ENCODE peak calls at places on chromosomes 2 and 18, in six cellular contexts. A is mesendoderm; H is right cardiac atrium; N is CD8-positive, alpha-beta T cell; K is breast epithelium; G is PC-3. I is an unnamed sample. For H3K4me1, the result is how much of the 10 kb centered on the place peaks cover.

GRCh38 chr2:20525041-20526035 is 78.5 kb downstream of the RHOB start:
- DNase-seq in H (peak), K (no peak), A (peak), N (no peak), G (peak), I (peak)

GRCh38 chr2:149989447-149990063 is 402.0 kb upstream of the MMADHC start:
- DNase-seq in N (no peak), G (peak), A (peak), K (peak), H (no peak), I (peak)

GRCh38 chr2:149988361-149988760 is 400.8 kb upstream of the MMADHC start:
- DNase-seq in A (no peak), H (no peak), K (no peak), G (no peak), N (no peak), I (no peak)

GRCh38 chr2:98768765-98769476 is 38.0 kb upstream of the MGAT4A start:
- DNase-seq in A (no peak), H (no peak), K (no peak), G (peak), N (no peak), I (peak)

GRCh38 chr2:98846041-98846440 is 90.0 kb downstream of the CRACDL start:
- DNase-seq in H (no peak), K (no peak), A (no peak), N (no peak), G (no peak), I (no peak)

GRCh38 chr2:28750316-28751101 is 1.1 kb upstream of the PPP1CB start:
- DNase-seq in H (no peak), N (no peak), A (no peak), K (no peak), G (no peak), I (peak)

GRCh38 chr2:218902427-218902826 is 21.8 kb downstream of the WNT10A start:
- DNase-seq in G (no peak), N (no peak), H (no peak), K (no peak), A (no peak), I (no peak)

GRCh38 chr2:110678457-110679336 is 834 bp upstream of the BUB1 start:
- DNase-seq in K (no peak), N (no peak), H (peak), A (peak), G (peak), I (peak)

GRCh38 chr2:102657770-102658169 is 38.4 kb downstream of the SLC9A2 start:
- DNase-seq in N (no peak), G (peak), H (no peak), A (peak), K (no peak), I (no peak)

GRCh38 chr2:201933792-201934229 is 99.8 kb upstream of the FZD7 start:
- DNase-seq in A (peak), H (no peak), G (no peak), N (no peak), K (peak), I (peak)

GRCh38 chr18:26579941-26580618 is 31.7 kb upstream of the KCTD1 start:
- DNase-seq in A (no peak), K (no peak), N (no peak), H (no peak), G (peak), I (peak)

GRCh38 chr2:53021828-53022227 is 745.8 kb upstream of the CHAC2 start:
- DNase-seq in K (no peak), H (no peak), A (no peak), N (no peak), G (no peak), I (no peak)

GRCh38 chr18:73879771-73880170 is 267.9 kb downstream of the FBXO15 start:
- DNase-seq in A (peak), K (no peak), H (no peak), N (no peak), G (no peak), I (peak)

GRCh38 chr2:18268400-18268799 is 292.1 kb downstream of the RDH14 start:
- DNase-seq in G (peak), N (no peak), A (no peak), K (no peak), H (no peak), I (no peak)

GRCh38 chr2:9554841-9555337 is 741 bp downstream of the ADAM17 start:
- DNase-seq in A (peak), G (peak), H (peak), K (peak), N (no peak), I (peak)

GRCh38 chr2:105290981-105291660 is 38.4 kb downstream of the TGFBRAP1 start:
- DNase-seq in H (no peak), N (no peak), G (no peak), A (peak), K (no peak), I (no peak)

GRCh38 chr2:96730212-96730611 is 9.7 kb downstream of the LMAN2L start:
- DNase-seq in K (no peak), A (no peak), H (no peak), N (no peak), G (no peak), I (peak)

GRCh38 chr2:96856776-96857673 is 791 bp downstream of the ANKRD39 start:
- DNase-seq in G (peak), N (no peak), K (no peak), H (peak), A (peak), I (no peak)

GRCh38 chr2:177717831-177718618 is 325.5 kb downstream of the AGPS start:
- DNase-seq in K (no peak), A (no peak), G (peak), H (no peak), N (no peak), I (no peak)

GRCh38 chr2:95328386-95329125 is 31.4 kb downstream of the KCNIP3 start:
- DNase-seq in G (no peak), H (no peak), K (no peak), A (peak), N (no peak), I (peak)

GRCh38 chr2:183248866-183249567 is 124.8 kb downstream of the NUP35 start:
- DNase-seq in H (no peak), G (peak), N (no peak), K (no peak), A (peak), I (peak)

GRCh38 chr2:225040862-225041209 is 1.4 kb downstream of the DOCK10 start:
- DNase-seq in K (no peak), G (peak), H (no peak), N (no peak), A (no peak), I (no peak)

GRCh38 chr18:74453011-74453571 is 4.0 kb downstream of the DIPK1C start:
- DNase-seq in H (no peak), G (no peak), A (no peak), N (no peak), K (no peak), I (no peak)

GRCh38 chr18:9612215-9612830 is 2.0 kb downstream of the PPP4R1 start:
- DNase-seq in A (peak), G (peak), H (no peak), K (peak), N (no peak), I (peak)

GRCh38 chr2:37779123-37779522 is 107.7 kb upstream of the CDC42EP3 start:
- DNase-seq in A (no peak), N (no peak), H (no peak), K (no peak), G (no peak), I (no peak)

GRCh38 chr2:237956402-237956736 is 10.4 kb upstream of the UBE2F start:
- DNase-seq in N (no peak), G (no peak), H (no peak), A (no peak), K (no peak), I (no peak)

GRCh38 chr2:74916394-74916793 is 42.0 kb upstream of the POLE4 start:
- DNase-seq in A (no peak), G (no peak), N (no peak), K (no peak), H (no peak), I (no peak)

GRCh38 chr18:9782073-9782857 is 74.2 kb downstream of the RAB31 start:
- DNase-seq in N (no peak), G (peak), H (no peak), K (no peak), A (peak), I (peak)

GRCh38 chr2:174959787-174960186 is 45.4 kb downstream of the CHN1 start:
- DNase-seq in N (no peak), H (peak), K (no peak), A (no peak), G (no peak), I (no peak)

GRCh38 chr2:134739879-134740301 is 21.1 kb upstream of the TMEM163 start:
- DNase-seq in N (no peak), G (peak), H (no peak), A (no peak), K (no peak), I (peak)

GRCh38 chr2:30653847-30654246 is 153.4 kb downstream of the CAPN13 start:
- DNase-seq in H (peak), K (no peak), G (peak), N (no peak), A (no peak), I (peak)

DNA sequence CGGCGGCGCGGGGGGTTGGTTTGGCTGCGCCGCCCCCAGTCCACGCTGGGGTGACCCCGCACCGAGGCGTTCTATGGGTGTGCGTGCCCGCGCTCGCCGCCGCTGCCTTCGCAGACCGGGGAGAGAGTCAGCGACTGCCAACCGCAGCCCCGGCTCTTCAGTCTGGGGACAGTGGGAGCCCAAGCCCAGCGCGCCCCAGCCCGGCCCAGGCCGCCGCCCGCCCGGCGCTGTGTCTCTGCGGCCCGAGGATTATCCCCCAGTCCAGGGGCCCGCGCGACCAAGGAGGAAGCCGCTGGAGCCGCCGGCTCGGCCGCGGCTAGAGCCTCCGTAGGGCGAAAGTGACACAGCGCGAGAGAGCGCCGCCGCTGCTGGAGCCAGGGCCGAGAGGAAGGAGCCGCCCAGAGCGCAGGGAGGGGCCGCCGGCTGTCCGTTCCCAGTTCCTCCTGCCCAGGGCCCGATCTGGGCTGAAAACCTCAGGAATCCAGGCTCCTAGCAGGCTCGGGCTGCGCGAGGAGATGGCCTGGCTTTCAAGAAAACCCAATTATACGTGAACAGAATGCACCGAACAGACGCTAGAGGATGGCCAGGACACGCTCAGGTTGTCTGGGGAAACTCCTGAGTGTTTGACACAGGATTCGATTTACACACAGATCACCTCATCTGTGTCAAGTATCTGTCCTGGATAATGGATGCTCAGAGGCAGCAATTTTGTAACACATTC is 2.4 kb downstream of the CTIF start:
- DNase-seq in H (peak), N (no peak), A (peak), G (peak), K (peak), I (peak)
- H3K27ac ChIP-seq in H (peak), N (no peak), A (peak), G (no peak), K (peak), I (peak)

DNA sequence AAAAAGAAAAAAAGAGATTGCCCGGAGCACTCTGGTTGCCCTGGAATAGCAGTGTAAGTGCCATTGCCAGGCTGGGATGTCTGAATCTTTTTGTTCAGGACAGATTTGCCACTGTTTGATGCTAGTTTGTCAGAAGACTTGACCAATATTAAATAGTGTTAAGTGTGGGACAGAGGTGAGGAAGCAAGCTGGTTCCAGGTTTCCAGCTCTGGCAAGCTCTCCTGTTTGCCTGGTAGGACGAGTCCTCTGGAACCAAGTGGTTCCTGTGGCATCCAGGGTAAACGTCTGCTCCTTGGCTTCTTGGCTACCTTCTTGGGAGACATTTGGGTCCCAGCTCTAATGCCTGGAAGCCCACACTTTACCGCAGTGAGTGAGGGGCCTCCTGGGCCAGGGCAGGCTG is 20.8 kb upstream of the IGFBP5 start:
- DNase-seq in A (no peak), G (no peak), N (no peak), K (peak), H (no peak), I (no peak)
- H3K4me1 ChIP-seq in A (under half), G (under half), N (under half), K (under half), H (under half), I (under half)

GRCh38 chr2:118835739-118836410 is 11.6 kb downstream of the EN1 start:
- DNase-seq in A (peak), H (no peak), G (peak), K (no peak), N (no peak), I (no peak)
- H3K4me3 ChIP-seq in A (no peak), H (peak), G (peak), K (peak), N (no peak), I (peak)

GRCh38 chr2:109615637-109616144 is 1.5 kb downstream of the SOWAHC start:
- DNase-seq in H (no peak), A (peak), K (no peak), G (peak), N (no peak), I (no peak)
- H3K27ac ChIP-seq in H (no peak), A (no peak), K (no peak), G (no peak), N (no peak), I (no peak)

DNA sequence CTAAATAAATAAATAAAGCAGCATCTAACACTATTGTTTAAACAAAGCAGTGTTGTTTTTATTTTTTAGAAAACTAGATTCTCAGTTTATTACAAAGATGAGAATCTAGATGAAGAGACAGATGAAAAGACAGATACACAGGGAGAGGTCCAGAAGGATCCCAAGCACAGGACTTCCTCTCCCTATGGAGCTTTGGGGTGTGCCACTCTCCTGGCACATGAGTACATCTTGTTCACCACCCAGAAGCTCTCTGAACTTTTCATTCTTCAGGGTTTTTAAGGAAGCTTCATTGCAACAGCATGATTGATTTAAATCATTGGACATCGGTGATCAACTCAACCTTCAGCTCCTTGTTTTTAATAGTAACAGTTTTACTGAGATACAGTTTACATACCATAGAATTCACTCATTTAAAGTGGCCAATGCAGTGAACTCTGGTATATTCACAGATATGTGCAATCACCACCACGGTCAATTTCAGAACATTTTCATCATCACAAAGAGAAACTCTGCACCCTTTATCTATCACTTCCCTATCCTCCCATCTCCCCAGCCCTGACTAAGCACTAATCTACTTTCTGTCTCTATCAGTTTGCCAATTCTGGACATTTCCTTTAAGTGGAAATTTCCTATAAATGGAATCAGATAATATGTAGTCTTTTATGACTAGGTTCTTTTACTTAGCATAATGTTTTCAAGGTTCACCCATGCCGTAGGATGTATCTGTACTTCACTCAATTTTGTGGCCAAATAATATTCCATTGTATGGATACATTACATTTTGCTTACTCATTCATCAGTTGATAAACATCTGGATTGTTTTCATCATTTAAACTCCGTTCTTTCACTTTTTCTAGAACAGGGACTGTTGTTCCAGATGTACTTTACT is 62.3 kb upstream of the ZFP36L2 start:
- DNase-seq in A (no peak), G (no peak), H (no peak), K (no peak), N (no peak), I (no peak)
- H3K4me1 ChIP-seq in A (under half), G (under half), H (under half), K (under half), N (under half), I (under half)

I was measured in astrocyte.